ENCODE peak calls at places on chromosomes 4 and X, in five cellular contexts. E, Y, I, U and F are unnamed samples.

GRCh38 chr4:123659759-123660158 is 263.2 kb downstream of the SPRY1 start:
- DNase-seq in E (no peak), Y (peak; percentile 8), I (no peak), U (no peak), F (no peak)

GRCh38 chrX:132463411-132463810 is 25.4 kb downstream of the MBNL3 start:
- DNase-seq in E (no peak), Y (no peak), I (peak; percentile 6), U (no peak), F (no peak)

GRCh38 chrX:12329476-12329875 is 191.2 kb downstream of the FRMPD4 start:
- DNase-seq in E (no peak), Y (no peak), I (no peak), U (no peak), F (no peak)

GRCh38 chr4:111754003-111754402 is 391.3 kb upstream of the FAM241A start:
- DNase-seq in E (no peak), Y (no peak), I (no peak), U (no peak), F (no peak)

GRCh38 chr4:5960197-5960880 is 57.9 kb downstream of the C4orf50 start:
- DNase-seq in E (no peak), Y (no peak), I (no peak), U (no peak), F (no peak)

GRCh38 chr4:57070461-57070860 is 39.7 kb downstream of the IGFBP7 start:
- DNase-seq in E (no peak), Y (no peak), I (no peak), U (no peak), F (no peak)

GRCh38 chr4:173252024-173252935 is 81.9 kb downstream of the HMGB2 start:
- DNase-seq in E (peak; percentile 2), Y (peak; percentile 22), I (no peak), U (no peak), F (no peak)

GRCh38 chrX:11137543-11138139 is 26.5 kb downstream of the HCCS start:
- DNase-seq in E (no peak), Y (peak; percentile 32), I (no peak), U (no peak), F (no peak)

GRCh38 chr4:151202851-151203455 is 74.0 kb upstream of the PRSS48 start:
- DNase-seq in E (no peak), Y (peak; percentile 28), I (no peak), U (no peak), F (no peak)

GRCh38 chr4:149638073-149638472 is 177.6 kb downstream of the IQCM start:
- DNase-seq in E (no peak), Y (no peak), I (no peak), U (no peak), F (no peak)

GRCh38 chr4:183602444-183603102 is 56.4 kb downstream of the RWDD4 start:
- DNase-seq in E (no peak), Y (no peak), I (no peak), U (no peak), F (no peak)

GRCh38 chr4:6172093-6172926 is 28.0 kb downstream of the JAKMIP1 start:
- DNase-seq in E (no peak), Y (no peak), I (no peak), U (no peak), F (no peak)

GRCh38 chrX:48974033-48974432 is 2.4 kb upstream of the KCND1 start:
- DNase-seq in E (no peak), Y (no peak), I (no peak), U (no peak), F (no peak)

GRCh38 chr4:156496797-156497196 is 474.8 kb downstream of the PDGFC start:
- DNase-seq in E (no peak), Y (no peak), I (no peak), U (no peak), F (no peak)

GRCh38 chr4:48653217-48654014 is 126.7 kb downstream of the FRYL start:
- DNase-seq in E (peak; percentile 51), Y (peak; percentile 39), I (peak; percentile 44), U (no peak), F (no peak)

GRCh38 chrX:94302446-94302845 is 628.4 kb downstream of the FAM133A start:
- DNase-seq in E (no peak), Y (no peak), I (no peak), U (no peak), F (no peak)

GRCh38 chr4:31097999-31098398 is 377.8 kb downstream of the PCDH7 start:
- DNase-seq in E (no peak), Y (no peak), I (no peak), U (no peak), F (no peak)

GRCh38 chr4:25098964-25099843 is 61.0 kb downstream of the SEPSECS start:
- DNase-seq in E (no peak), Y (no peak), I (no peak), U (no peak), F (no peak)

GRCh38 chrX:149950681-149951080 is 12.4 kb upstream of the EOLA2 start:
- DNase-seq in E (peak; percentile 1), Y (peak; percentile 20), I (no peak), U (no peak), F (no peak)

GRCh38 chr4:7829687-7830580 is 109.7 kb downstream of the AFAP1 start:
- DNase-seq in E (no peak), Y (no peak), I (no peak), U (no peak), F (no peak)

GRCh38 chrX:80817002-80817401 is 7.3 kb upstream of the BRWD3 start:
- DNase-seq in E (no peak), Y (no peak), I (no peak), U (no peak), F (no peak)

GRCh38 chrX:40388441-40388840 is 192.3 kb upstream of the ATP6AP2 start:
- DNase-seq in E (no peak), Y (no peak), I (no peak), U (no peak), F (no peak)

GRCh38 chrX:139890991-139891700 is 41.7 kb downstream of the ATP11C start:
- DNase-seq in E (no peak), Y (no peak), I (no peak), U (no peak), F (no peak)

GRCh38 chr4:15963001-15963451 is at the start of gene FGFBP2:
- DNase-seq in E (peak; percentile 41), Y (peak; percentile 61), I (peak; percentile 67), U (peak; percentile 59), F (peak; percentile 13)

GRCh38 chr4:63528592-63528991 is 880.7 kb downstream of the TECRL start:
- DNase-seq in E (no peak), Y (no peak), I (no peak), U (no peak), F (no peak)

GRCh38 chr4:8655411-8656184 is 63.0 kb downstream of the CPZ start:
- DNase-seq in E (no peak), Y (no peak), I (no peak), U (no peak), F (no peak)

GRCh38 chr4:153467897-153468262 is 1.7 kb downstream of the TMEM131L start:
- DNase-seq in E (no peak), Y (no peak), I (no peak), U (no peak), F (no peak)

GRCh38 chr4:7381221-7381889 is 53.4 kb downstream of the PSAPL1 start:
- DNase-seq in E (no peak), Y (no peak), I (no peak), U (peak; percentile 32), F (no peak)

GRCh38 chr4:98311656-98312055 is 50.5 kb downstream of the RAP1GDS1 start:
- DNase-seq in E (no peak), Y (no peak), I (no peak), U (no peak), F (no peak)

GRCh38 chr4:89196745-89197144 is 85.4 kb downstream of the TIGD2 start:
- DNase-seq in E (no peak), Y (no peak), I (no peak), U (no peak), F (no peak)

GRCh38 chrX:155334486-155335316 is at the start of gene CLIC2:
- DNase-seq in E (no peak), Y (no peak), I (no peak), U (peak; percentile 43), F (no peak)

GRCh38 chrX:68995780-68996551 is 167.1 kb downstream of the EFNB1 start:
- DNase-seq in E (no peak), Y (peak; percentile 42), I (no peak), U (no peak), F (no peak)

GRCh38 chrX:119093991-119094741 is 21.4 kb downstream of the CT47C1 start:
- DNase-seq in E (no peak), Y (no peak), I (no peak), U (no peak), F (no peak)

GRCh38 chr4:143188325-143189088 is 3.8 kb downstream of the USP38 start:
- DNase-seq in E (no peak), Y (no peak), I (no peak), U (no peak), F (no peak)

GRCh38 chr4:145230726-145231125 is 50.3 kb upstream of the OTUD4 start:
- DNase-seq in E (no peak), Y (no peak), I (no peak), U (no peak), F (no peak)

GRCh38 chr4:40205259-40206198 is 8.7 kb downstream of the RHOH start:
- DNase-seq in E (no peak), Y (no peak), I (no peak), U (no peak), F (no peak)